ENCODE peak calls at places on chromosomes 11 and 22, in four cellular contexts. One of them, this sample, is unnamed.

GRCh38 chr22:45807156-45807915 is 135.7 kb downstream of the ATXN10 start:
- DNase-seq in stomach: no peak
- DNase-seq in A549: no peak
- DNase-seq in pancreas: no peak
- DNase-seq in this sample: no peak

GRCh38 chr22:35575116-35575748 is 34.6 kb downstream of the RASD2 start:
- DNase-seq in stomach: no peak
- DNase-seq in A549: no peak
- DNase-seq in pancreas: no peak
- DNase-seq in this sample: no peak

GRCh38 chr11:7898666-7899283 is 32.3 kb downstream of the OR10A6 start:
- DNase-seq in stomach: no peak
- DNase-seq in A549: no peak
- DNase-seq in pancreas: no peak
- DNase-seq in this sample: no peak

GRCh38 chr22:44362249-44363040 is 49.7 kb upstream of the SHISAL1 start:
- DNase-seq in stomach: no peak
- DNase-seq in A549: no peak
- DNase-seq in pancreas: no peak
- DNase-seq in this sample: no peak

GRCh38 chr11:123362941-123363340 is 67.1 kb upstream of the GRAMD1B start:
- DNase-seq in stomach: no peak
- DNase-seq in A549: no peak
- DNase-seq in pancreas: no peak
- DNase-seq in this sample: no peak

GRCh38 chr11:85725510-85726258 is 39.7 kb upstream of the CCDC89 start:
- DNase-seq in stomach: no peak
- DNase-seq in A549: peak; percentile 41
- DNase-seq in pancreas: no peak
- DNase-seq in this sample: no peak

GRCh38 chr11:102177974-102178631 is 67.9 kb downstream of the YAP1 start:
- DNase-seq in stomach: no peak
- DNase-seq in A549: peak; percentile 85
- DNase-seq in pancreas: no peak
- DNase-seq in this sample: no peak

GRCh38 chr22:31935961-31936635 is 8.2 kb upstream of the YWHAH start:
- DNase-seq in stomach: no peak
- DNase-seq in A549: no peak
- DNase-seq in pancreas: no peak
- DNase-seq in this sample: no peak

GRCh38 chr22:23815781-23816551 is 22.8 kb downstream of the DERL3 start:
- DNase-seq in stomach: no peak
- DNase-seq in A549: no peak
- DNase-seq in pancreas: no peak
- DNase-seq in this sample: peak; percentile 19

GRCh38 chr11:108752297-108752751 is 87.5 kb downstream of the DDX10 start:
- DNase-seq in stomach: no peak
- DNase-seq in A549: no peak
- DNase-seq in pancreas: no peak
- DNase-seq in this sample: no peak

GRCh38 chr11:68074584-68075352 is 35.9 kb downstream of the TCIRG1 start:
- DNase-seq in stomach: no peak
- DNase-seq in A549: no peak
- DNase-seq in pancreas: no peak
- DNase-seq in this sample: no peak

GRCh38 chr11:121714356-121714755 is 261.6 kb upstream of the SORL1-AS1 start:
- DNase-seq in stomach: no peak
- DNase-seq in A549: no peak
- DNase-seq in pancreas: no peak
- DNase-seq in this sample: no peak

GRCh38 chr11:121716060-121716459 is 263.3 kb upstream of the SORL1-AS1 start:
- DNase-seq in stomach: no peak
- DNase-seq in A549: no peak
- DNase-seq in pancreas: no peak
- DNase-seq in this sample: no peak

GRCh38 chr11:121717296-121717695 is 264.5 kb upstream of the SORL1-AS1 start:
- DNase-seq in stomach: no peak
- DNase-seq in A549: no peak
- DNase-seq in pancreas: no peak
- DNase-seq in this sample: no peak

GRCh38 chr11:121711900-121712424 is 259.2 kb upstream of the SORL1-AS1 start:
- DNase-seq in stomach: no peak
- DNase-seq in A549: no peak
- DNase-seq in pancreas: no peak
- DNase-seq in this sample: no peak

GRCh38 chr11:121715395-121715794 is 262.6 kb upstream of the SORL1-AS1 start:
- DNase-seq in stomach: no peak
- DNase-seq in A549: no peak
- DNase-seq in pancreas: no peak
- DNase-seq in this sample: no peak
- H3K27ac ChIP-seq in stomach: no peak overlapping the region
- H3K27ac ChIP-seq in A549: no peak overlapping the region
- H3K27ac ChIP-seq in pancreas: no peak overlapping the region
- H3K27ac ChIP-seq in this sample: no peak overlapping the region

GRCh38 chr22:30267382-30268302 is 991 bp upstream of the OSM start:
- DNase-seq in stomach: no peak
- DNase-seq in A549: no peak
- DNase-seq in pancreas: no peak
- DNase-seq in this sample: no peak
- H3K27ac ChIP-seq in stomach: peak overlapping the region; percentile 85
- H3K27ac ChIP-seq in A549: peak overlapping the region; percentile 100
- H3K27ac ChIP-seq in pancreas: peak overlapping the region; percentile 62
- H3K27ac ChIP-seq in this sample: peak overlapping the region; percentile 6

GRCh38 chr11:119424775-119425174 is 1.8 kb upstream of the THY1 start:
- DNase-seq in stomach: no peak
- DNase-seq in A549: no peak
- DNase-seq in pancreas: no peak
- DNase-seq in this sample: no peak

GRCh38 chr11:119422505-119423416 is at the start of gene THY1:
- DNase-seq in stomach: no peak
- DNase-seq in A549: no peak
- DNase-seq in pancreas: no peak
- DNase-seq in this sample: no peak

GRCh38 chr11:119421941-119422504 is 949 bp downstream of the THY1 start:
- DNase-seq in stomach: no peak
- DNase-seq in A549: no peak
- DNase-seq in pancreas: no peak
- DNase-seq in this sample: no peak

GRCh38 chr11:119424276-119424675 is 1.3 kb upstream of the THY1 start:
- DNase-seq in stomach: no peak
- DNase-seq in A549: no peak
- DNase-seq in pancreas: no peak
- DNase-seq in this sample: no peak

DNA sequence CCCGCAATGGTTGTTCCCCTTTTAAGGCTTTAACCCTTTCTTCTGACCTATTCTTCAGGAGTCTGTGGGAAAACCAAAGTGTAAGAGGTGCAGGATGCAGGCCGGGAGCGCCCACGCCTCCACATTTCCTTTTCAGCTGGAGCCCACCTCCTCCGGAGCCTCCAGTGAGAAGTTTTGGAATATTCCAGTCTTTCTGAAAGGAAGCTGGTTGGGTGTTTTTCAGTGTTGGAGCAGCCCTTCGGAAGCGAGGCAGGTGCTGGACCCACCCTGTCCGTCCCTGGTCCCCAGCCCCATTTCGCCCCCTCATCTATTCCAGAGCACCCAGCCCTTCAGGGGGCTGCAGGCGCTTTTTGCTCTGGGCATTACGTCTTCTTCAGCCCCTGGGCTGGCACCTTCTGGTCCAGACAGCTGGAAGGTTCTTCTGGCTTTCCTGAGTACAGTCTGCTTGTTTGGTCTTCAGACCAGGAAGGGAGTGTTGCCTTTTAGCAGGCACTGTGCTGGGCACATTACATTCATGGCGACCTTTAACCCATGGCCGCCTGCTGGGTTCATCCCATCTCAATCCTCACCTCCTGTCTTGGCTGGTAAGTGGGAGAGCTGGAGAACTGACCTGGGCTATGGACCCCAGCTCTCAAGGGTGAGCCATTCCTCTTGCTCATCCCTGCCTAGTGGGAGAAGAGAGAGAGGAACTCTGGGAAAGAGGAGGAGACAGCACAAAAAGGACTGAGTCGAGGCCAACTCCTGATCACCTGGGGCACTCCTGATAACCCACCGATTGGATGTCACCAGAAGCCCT is 685 bp upstream of the THY1 start:
- DNase-seq in stomach: no peak
- DNase-seq in A549: no peak
- DNase-seq in pancreas: no peak
- DNase-seq in this sample: no peak
- H3K27ac ChIP-seq in stomach: peak overlapping the region; percentile 74
- H3K27ac ChIP-seq in A549: peak overlapping the region; percentile 81
- H3K27ac ChIP-seq in pancreas: no peak overlapping the region
- H3K27ac ChIP-seq in this sample: no peak overlapping the region

GRCh38 chr11:10072142-10072541 is 221.9 kb downstream of the SBF2 start:
- DNase-seq in stomach: no peak
- DNase-seq in A549: no peak
- DNase-seq in pancreas: no peak
- DNase-seq in this sample: no peak

GRCh38 chr11:10072841-10073240 is 221.2 kb downstream of the SBF2 start:
- DNase-seq in stomach: no peak
- DNase-seq in A549: no peak
- DNase-seq in pancreas: no peak
- DNase-seq in this sample: no peak

GRCh38 chr11:10064828-10065227 is 229.2 kb downstream of the SBF2 start:
- DNase-seq in stomach: no peak
- DNase-seq in A549: no peak
- DNase-seq in pancreas: no peak
- DNase-seq in this sample: no peak

GRCh38 chr11:10066441-10066840 is 227.6 kb downstream of the SBF2 start:
- DNase-seq in stomach: no peak
- DNase-seq in A549: no peak
- DNase-seq in pancreas: no peak
- DNase-seq in this sample: no peak

DNA sequence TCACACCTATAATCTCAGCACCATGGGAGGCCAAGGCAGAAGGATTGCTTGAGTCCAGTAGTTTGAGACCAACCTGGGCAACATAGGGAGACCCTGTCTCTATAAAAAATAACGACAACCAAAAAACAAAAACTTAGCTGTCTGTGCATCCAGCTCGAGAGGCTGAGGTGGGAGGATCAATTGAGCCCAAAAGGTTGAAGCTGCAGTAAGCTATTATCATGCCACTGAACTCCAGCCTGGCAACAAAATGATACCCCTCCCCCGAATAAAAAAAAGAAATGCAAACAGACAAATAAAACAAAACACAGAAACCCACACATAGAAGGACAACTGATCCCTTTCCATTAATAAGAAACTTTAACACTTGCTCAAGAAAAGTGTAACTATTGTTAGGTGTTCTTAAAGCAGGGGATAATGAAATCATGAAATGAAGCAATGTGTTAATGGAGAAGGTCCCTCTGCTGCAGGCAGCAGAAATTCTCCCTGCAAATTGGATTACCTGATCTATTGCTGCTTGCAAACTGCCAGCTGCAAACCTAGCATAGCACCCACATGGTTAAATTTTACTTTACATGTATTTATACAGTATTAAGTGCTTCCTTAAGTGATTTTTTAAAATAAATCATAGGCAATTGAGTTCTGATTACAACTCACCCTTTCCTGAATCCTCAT is 226.3 kb downstream of the SBF2 start:
- DNase-seq in stomach: no peak
- DNase-seq in A549: no peak
- DNase-seq in pancreas: no peak
- DNase-seq in this sample: no peak
- H3K27ac ChIP-seq in stomach: no peak overlapping the region
- H3K27ac ChIP-seq in A549: no peak overlapping the region
- H3K27ac ChIP-seq in pancreas: no peak overlapping the region
- H3K27ac ChIP-seq in this sample: no peak overlapping the region

DNA sequence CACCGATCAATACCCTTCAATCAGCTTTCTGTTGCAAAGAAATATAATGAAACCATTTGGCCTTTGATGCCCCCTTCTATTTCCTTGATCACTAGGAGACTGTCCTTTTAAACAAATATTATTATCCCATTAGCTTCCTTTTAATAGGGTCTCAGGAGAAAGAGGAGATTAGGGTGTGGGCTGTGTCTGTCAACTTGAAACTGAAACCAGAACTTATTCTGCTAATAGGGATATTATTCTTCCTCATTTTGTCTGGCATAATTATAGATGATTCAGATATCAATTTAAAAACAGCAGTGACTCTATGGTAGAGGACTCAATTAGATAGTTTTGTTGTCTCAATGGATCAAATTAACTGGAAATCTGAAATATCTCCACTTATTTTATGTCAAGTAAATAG is 584.8 kb upstream of the CCDC90B start:
- DNase-seq in stomach: no peak
- DNase-seq in A549: no peak
- DNase-seq in pancreas: no peak
- DNase-seq in this sample: no peak
- H3K27ac ChIP-seq in stomach: no peak overlapping the region
- H3K27ac ChIP-seq in A549: no peak overlapping the region
- H3K27ac ChIP-seq in pancreas: no peak overlapping the region
- H3K27ac ChIP-seq in this sample: no peak overlapping the region

GRCh38 chr11:1771273-1771672 is 7.5 kb upstream of the CTSD start:
- DNase-seq in stomach: peak; percentile 23
- DNase-seq in A549: no peak
- DNase-seq in pancreas: no peak
- DNase-seq in this sample: no peak
- H3K27ac ChIP-seq in stomach: peak overlapping the region; percentile 80
- H3K27ac ChIP-seq in A549: peak overlapping the region; percentile 99
- H3K27ac ChIP-seq in pancreas: no peak overlapping the region
- H3K27ac ChIP-seq in this sample: no peak overlapping the region

GRCh38 chr11:206002-206384 is 1.2 kb downstream of the BET1L start:
- DNase-seq in stomach: peak; percentile 23
- DNase-seq in A549: no peak
- DNase-seq in pancreas: peak; percentile 34
- DNase-seq in this sample: no peak
- H3K27ac ChIP-seq in stomach: peak overlapping the region; percentile 99
- H3K27ac ChIP-seq in A549: peak overlapping the region; percentile 94
- H3K27ac ChIP-seq in pancreas: no peak overlapping the region
- H3K27ac ChIP-seq in this sample: no peak overlapping the region

DNA sequence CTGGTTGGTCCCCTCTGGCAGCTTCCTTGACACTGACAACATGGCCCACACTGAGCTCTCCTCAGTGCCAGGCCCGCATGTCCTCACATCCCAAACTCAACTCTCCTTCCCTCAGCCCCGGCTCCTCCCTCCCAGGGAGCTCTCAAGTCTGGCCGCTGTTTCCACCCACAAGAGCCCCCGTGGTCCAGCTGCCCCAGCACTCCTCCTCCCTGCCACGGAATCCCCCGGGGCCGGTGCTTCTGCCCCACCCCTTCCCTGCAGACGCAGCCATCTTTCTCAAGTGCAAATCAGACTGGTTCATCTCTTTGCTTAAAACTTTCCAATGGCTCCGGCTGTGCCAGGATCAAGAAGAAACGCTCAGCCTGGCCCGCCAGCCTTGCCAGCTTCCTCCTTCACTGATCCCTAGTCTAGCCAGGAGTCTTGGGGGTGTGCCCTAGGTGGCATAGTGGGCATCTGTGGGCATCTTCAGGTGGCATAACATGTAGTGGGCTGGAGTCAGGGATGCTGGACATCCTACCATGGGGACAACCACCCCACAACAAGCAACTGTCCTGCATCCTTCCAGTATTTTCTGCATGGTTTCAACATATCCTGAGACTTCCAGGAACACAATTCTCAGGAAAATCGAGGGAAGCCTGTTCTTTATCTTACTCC is 22.3 kb upstream of the RASL10A start:
- DNase-seq in stomach: no peak
- DNase-seq in A549: no peak
- DNase-seq in pancreas: no peak
- DNase-seq in this sample: peak; percentile 34
- H3K27ac ChIP-seq in stomach: peak overlapping the region; percentile 42
- H3K27ac ChIP-seq in A549: no peak overlapping the region
- H3K27ac ChIP-seq in pancreas: no peak overlapping the region
- H3K27ac ChIP-seq in this sample: no peak overlapping the region